ENCODE peak calls at places on chromosomes 13 and 19, in nine cellular contexts. N, B, E, X, Y, W, U, G and L are unnamed samples. For H3K4me1, the result is how much of the 10 kb centered on the place peaks cover.

GRCh38 chr19:5358173-5358800 is 17.7 kb upstream of the PTPRS start:
- DNase-seq in N (no peak), B (no peak), E (no peak), X (no peak), Y (no peak), W (no peak), U (no peak), G (peak), L (no peak)

GRCh38 chr13:97434417-97435296 is 688 bp downstream of the RAP2A start:
- DNase-seq in N (peak), B (peak), E (peak), X (peak), Y (peak), W (peak), U (no peak), G (peak), L (peak)

GRCh38 chr19:3608750-3609322 is 2.2 kb upstream of the TBXA2R start:
- DNase-seq in N (no peak), B (no peak), E (no peak), X (no peak), Y (no peak), W (no peak), U (peak), G (no peak), L (no peak)

GRCh38 chr13:43132911-43133310 is 109.5 kb downstream of the DNAJC15 start:
- DNase-seq in N (no peak), B (no peak), E (no peak), X (peak), Y (no peak), W (no peak), U (no peak), G (no peak), L (no peak)

GRCh38 chr13:59441596-59442280 is 722.0 kb downstream of the DIAPH3 start:
- DNase-seq in N (no peak), B (no peak), E (no peak), X (no peak), Y (no peak), W (no peak), U (no peak), G (no peak), L (no peak)

GRCh38 chr19:58555920-58556632 is 1.2 kb upstream of the CHMP2A start:
- DNase-seq in N (no peak), B (no peak), E (peak), X (no peak), Y (no peak), W (no peak), U (no peak), G (no peak), L (no peak)

GRCh38 chr19:1361601-1362384 is 21.9 kb upstream of the NDUFS7 start:
- DNase-seq in N (no peak), B (no peak), E (no peak), X (no peak), Y (no peak), W (no peak), U (no peak), G (peak), L (no peak)

GRCh38 chr13:20492641-20493040 is 33.0 kb downstream of the CRYL1 start:
- DNase-seq in N (peak), B (no peak), E (no peak), X (peak), Y (no peak), W (peak), U (no peak), G (peak), L (peak)

GRCh38 chr19:50214699-50215543 is 11.5 kb downstream of the MYH14 start:
- DNase-seq in N (peak), B (no peak), E (peak), X (no peak), Y (no peak), W (peak), U (peak), G (no peak), L (peak)

GRCh38 chr13:40404967-40405716 is 261.3 kb downstream of the FOXO1 start:
- DNase-seq in N (no peak), B (no peak), E (no peak), X (no peak), Y (no peak), W (no peak), U (no peak), G (no peak), L (peak)
- H3K4me1 ChIP-seq in N (under half), B (under half), E (under half), X (under half), Y (under half), W (under half), U (under half), G (under half), L (under half)

GRCh38 chr19:51544038-51544437 is 12.6 kb upstream of the SIGLEC6 start:
- DNase-seq in N (no peak), B (no peak), E (no peak), X (no peak), Y (no peak), W (no peak), U (no peak), G (no peak), L (no peak)

GRCh38 chr19:51548213-51548651 is 16.8 kb upstream of the SIGLEC6 start:
- DNase-seq in N (no peak), B (no peak), E (no peak), X (no peak), Y (no peak), W (no peak), U (no peak), G (no peak), L (no peak)

GRCh38 chr19:51547397-51548212 is 16.1 kb upstream of the SIGLEC6 start:
- DNase-seq in N (no peak), B (no peak), E (no peak), X (no peak), Y (no peak), W (no peak), U (no peak), G (no peak), L (no peak)

GRCh38 chr19:51546650-51547396 is 15.4 kb upstream of the SIGLEC6 start:
- DNase-seq in N (no peak), B (no peak), E (no peak), X (no peak), Y (no peak), W (no peak), U (no peak), G (peak), L (no peak)

DNA sequence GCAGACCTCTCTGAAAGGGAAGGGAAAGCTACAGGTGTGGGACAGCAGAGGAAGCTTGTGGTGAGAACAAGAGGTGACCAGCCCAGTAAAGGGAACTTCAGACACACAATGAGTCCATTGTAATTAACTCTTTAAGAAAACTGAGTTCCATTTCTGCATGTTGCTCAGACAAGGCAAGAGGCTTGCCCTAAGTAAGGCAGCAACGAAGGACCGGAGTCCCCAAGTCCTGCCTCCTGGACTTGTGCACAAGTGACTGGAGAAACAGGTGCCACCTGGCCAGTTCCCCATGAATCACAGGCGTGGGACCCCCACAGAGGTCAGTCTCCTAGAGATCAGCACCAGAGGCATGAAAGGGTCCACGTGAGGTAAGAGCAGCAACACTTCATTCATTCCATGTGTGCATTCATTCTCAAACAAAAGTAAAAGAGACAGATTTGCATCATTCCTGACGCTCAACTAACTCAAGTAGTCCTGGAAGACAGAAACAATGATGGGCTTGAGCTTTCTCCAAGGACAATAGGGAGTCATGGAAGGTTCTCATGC is 14.7 kb upstream of the SIGLEC6 start:
- DNase-seq in N (no peak), B (no peak), E (no peak), X (no peak), Y (no peak), W (no peak), U (no peak), G (no peak), L (no peak)
- H3K4me1 ChIP-seq in N (under half), B (under half), E (under half), X (under half), Y (under half), W (under half), U (under half), G (under half), L (under half)

DNA sequence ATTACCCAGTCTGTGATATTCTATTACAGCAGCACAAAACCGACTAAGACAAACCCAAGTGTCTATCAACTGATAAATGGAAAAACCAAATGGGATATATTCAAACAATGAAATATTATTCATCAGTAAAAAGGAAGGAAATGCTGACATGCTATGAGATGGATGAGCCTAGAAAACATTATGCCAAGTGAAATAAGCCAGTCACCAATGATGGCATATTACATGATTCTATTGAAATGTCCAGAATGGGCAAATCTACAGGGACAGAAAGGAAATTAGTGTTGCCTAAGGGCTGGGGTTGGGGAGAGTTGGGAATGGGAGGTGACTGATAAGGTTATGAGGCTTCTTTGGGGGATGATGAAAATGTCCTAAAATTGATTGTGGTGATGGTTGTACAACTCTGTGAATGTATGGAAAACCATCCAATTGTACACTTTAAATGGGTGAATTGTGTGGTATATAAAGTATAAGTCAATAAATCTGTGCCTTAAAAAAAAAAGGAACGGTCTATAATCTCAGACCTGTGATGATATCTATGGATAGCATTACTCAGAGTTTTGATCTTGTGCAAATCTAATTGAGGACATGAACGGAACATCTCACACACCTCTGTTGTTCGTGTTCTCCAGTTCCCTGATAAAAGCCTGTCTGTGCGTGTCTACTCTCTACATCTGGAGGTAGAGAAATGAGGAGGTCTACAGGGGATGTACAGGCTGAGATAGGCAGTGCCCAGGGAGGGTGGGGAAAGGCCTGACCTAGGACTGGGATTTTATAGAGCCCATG is 49.1 kb downstream of the TNFRSF19 start:
- DNase-seq in N (no peak), B (no peak), E (no peak), X (no peak), Y (no peak), W (no peak), U (no peak), G (peak), L (no peak)
- H3K4me1 ChIP-seq in N (under half), B (under half), E (under half), X (under half), Y (under half), W (under half), U (under half), G (under half), L (under half)

GRCh38 chr19:42244452-42245220 is 2.2 kb upstream of the GSK3A start:
- DNase-seq in N (peak), B (peak), E (peak), X (peak), Y (peak), W (peak), U (peak), G (peak), L (peak)
- H3K4me1 ChIP-seq in N (under half), B (under half), E (under half), X (under half), Y (under half), W (under half), U (under half), G (under half), L (under half)

GRCh38 chr19:47673426-47673825 is 39.8 kb upstream of the EHD2 start:
- DNase-seq in N (no peak), B (no peak), E (no peak), X (no peak), Y (no peak), W (no peak), U (no peak), G (no peak), L (no peak)

GRCh38 chr19:47674548-47674947 is 38.7 kb upstream of the EHD2 start:
- DNase-seq in N (no peak), B (no peak), E (no peak), X (no peak), Y (no peak), W (no peak), U (no peak), G (no peak), L (no peak)

GRCh38 chr19:47675271-47675670 is 38.0 kb upstream of the EHD2 start:
- DNase-seq in N (no peak), B (no peak), E (no peak), X (no peak), Y (no peak), W (no peak), U (no peak), G (no peak), L (no peak)

GRCh38 chr19:47676811-47677210 is 36.4 kb upstream of the EHD2 start:
- DNase-seq in N (no peak), B (no peak), E (no peak), X (no peak), Y (no peak), W (no peak), U (peak), G (no peak), L (no peak)

DNA sequence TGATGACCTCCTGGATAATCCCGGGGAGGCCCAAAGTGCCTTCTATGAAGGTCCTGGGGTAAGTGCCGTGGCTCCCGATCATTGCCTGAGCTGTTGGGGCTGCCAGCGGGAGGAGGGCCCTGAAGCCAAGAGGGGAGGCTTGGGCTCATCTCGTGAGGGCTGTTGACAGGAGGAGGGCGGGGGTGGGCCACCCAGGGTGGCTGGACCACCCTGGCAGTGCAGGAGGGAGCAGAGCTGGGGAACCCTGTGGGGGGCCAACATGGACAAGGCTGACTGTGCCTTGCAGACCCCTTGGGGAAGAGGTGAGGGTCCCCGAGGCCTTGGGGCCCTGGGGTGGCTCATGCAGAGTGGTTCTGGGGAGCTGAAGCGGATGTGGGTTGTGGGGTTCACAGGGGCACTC is 37.4 kb upstream of the EHD2 start:
- DNase-seq in N (no peak), B (no peak), E (no peak), X (no peak), Y (no peak), W (no peak), U (peak), G (no peak), L (no peak)
- H3K4me1 ChIP-seq in N (under half), B (under half), E (under half), X (under half), Y (under half), W (under half), U (under half), G (under half), L (under half)

GRCh38 chr13:39501711-39502324 is 101.2 kb downstream of the LHFPL6 start:
- DNase-seq in N (no peak), B (no peak), E (no peak), X (no peak), Y (no peak), W (no peak), U (no peak), G (peak), L (no peak)
- H3K4me1 ChIP-seq in N (under half), B (under half), E (under half), X (under half), Y (under half), W (under half), U (under half), G (under half), L (under half)

GRCh38 chr13:33261426-33262068 is 24.0 kb downstream of the STARD13 start:
- DNase-seq in N (no peak), B (no peak), E (no peak), X (no peak), Y (no peak), W (no peak), U (no peak), G (no peak), L (no peak)
- H3K4me1 ChIP-seq in N (half or more), B (under half), E (under half), X (under half), Y (under half), W (under half), U (half or more), G (under half), L (under half)